ENCODE peak calls at places on chromosome X, in seven cellular contexts. V is pancreas, S is hepatocyte, F is GM23338, T is fibroblast of lung, K is A673, X is uterus. N is an unnamed sample.
A peak's percentile ranks its signal among the peaks of the same experiment; 100 is the strongest.

GRCh38 chrX:37010496-37010895 is 2.3 kb downstream of the FAM47C start:
- DNase-seq in V (no peak), S (no peak), F (no peak), T (no peak), K (no peak), X (no peak), N (no peak)

GRCh38 chrX:107576392-107576791 is 51.9 kb upstream of the PRPS1 start:
- DNase-seq in V (peak; percentile 50), S (no peak), F (no peak), T (no peak), K (no peak), X (no peak), N (no peak)

GRCh38 chrX:11464360-11464759 is 171.1 kb downstream of the AMELX start:
- DNase-seq in V (no peak), S (no peak), F (no peak), T (no peak), K (no peak), X (no peak), N (no peak)

GRCh38 chrX:125998432-125998831 is 167.7 kb downstream of the DCAF12L2 start:
- DNase-seq in V (no peak), S (peak; percentile 14), F (peak; percentile 42), T (no peak), K (peak; percentile 46), X (no peak), N (no peak)

GRCh38 chrX:102720237-102721168 is at the start of gene GPRASP3:
- DNase-seq in V (peak; percentile 79), S (peak; percentile 75), F (peak; percentile 74), T (peak; percentile 75), K (peak; percentile 68), X (peak; percentile 70), N (peak; percentile 50)

GRCh38 chrX:87110142-87110541 is 407.5 kb upstream of the KLHL4 start:
- DNase-seq in V (no peak), S (no peak), F (no peak), T (no peak), K (no peak), X (no peak), N (no peak)

GRCh38 chrX:33726281-33727160 is 405.6 kb downstream of the FAM47A start:
- DNase-seq in V (peak; percentile 9), S (peak; percentile 44), F (peak; percentile 2), T (no peak), K (no peak), X (peak; percentile 40), N (no peak)

GRCh38 chrX:28126886-28127285 is 145.6 kb upstream of the DCAF8L1 start:
- DNase-seq in V (no peak), S (no peak), F (peak; percentile 79), T (peak; percentile 43), K (no peak), X (no peak), N (no peak)

GRCh38 chrX:130051176-130051845 is 59.0 kb downstream of the ELF4 start:
- DNase-seq in V (no peak), S (no peak), F (no peak), T (no peak), K (no peak), X (no peak), N (no peak)

GRCh38 chrX:43560247-43560946 is 95.7 kb upstream of the MAOA start:
- DNase-seq in V (no peak), S (no peak), F (no peak), T (no peak), K (no peak), X (no peak), N (no peak)

GRCh38 chrX:3609800-3610199 is 103.6 kb downstream of the PRKX start:
- DNase-seq in V (no peak), S (no peak), F (no peak), T (peak; percentile 91), K (no peak), X (no peak), N (peak; percentile 23)

GRCh38 chrX:17674611-17675010 is 62.7 kb upstream of the SCML1 start:
- DNase-seq in V (no peak), S (no peak), F (no peak), T (peak; percentile 22), K (no peak), X (no peak), N (no peak)

GRCh38 chrX:6149231-6149870 is 79.3 kb downstream of the NLGN4X start:
- DNase-seq in V (no peak), S (no peak), F (no peak), T (peak; percentile 40), K (peak; percentile 47), X (no peak), N (no peak)

GRCh38 chrX:76555816-76556215 is 128.3 kb downstream of the MAGEE1 start:
- DNase-seq in V (no peak), S (peak; percentile 17), F (peak; percentile 70), T (peak; percentile 7), K (peak; percentile 58), X (no peak), N (peak; percentile 0)

GRCh38 chrX:124736553-124737240 is 390.3 kb downstream of the SH2D1A start:
- DNase-seq in V (no peak), S (no peak), F (peak; percentile 89), T (no peak), K (no peak), X (no peak), N (no peak)

GRCh38 chrX:15598031-15598430 is 2.7 kb downstream of the ACE2 start:
- DNase-seq in V (no peak), S (no peak), F (no peak), T (peak; percentile 10), K (no peak), X (no peak), N (peak; percentile 13)

GRCh38 chrX:127762663-127763062 is 289.5 kb downstream of the ACTRT1 start:
- DNase-seq in V (no peak), S (no peak), F (no peak), T (no peak), K (no peak), X (no peak), N (no peak)

GRCh38 chrX:3638280-3638873 is 75.1 kb downstream of the PRKX start:
- DNase-seq in V (peak; percentile 32), S (peak; percentile 73), F (peak; percentile 58), T (peak; percentile 26), K (peak; percentile 61), X (peak; percentile 19), N (no peak)

GRCh38 chrX:132614297-132614696 is 125.5 kb upstream of the MBNL3 start:
- DNase-seq in V (no peak), S (no peak), F (peak; percentile 39), T (no peak), K (peak; percentile 5), X (no peak), N (no peak)

GRCh38 chrX:48068096-48068887 is 3.1 kb downstream of the ZNF630 start:
- DNase-seq in V (no peak), S (no peak), F (no peak), T (no peak), K (peak; percentile 10), X (no peak), N (no peak)

GRCh38 chrX:12269484-12269883 is 131.2 kb downstream of the FRMPD4 start:
- DNase-seq in V (no peak), S (no peak), F (no peak), T (no peak), K (no peak), X (no peak), N (no peak)

DNA sequence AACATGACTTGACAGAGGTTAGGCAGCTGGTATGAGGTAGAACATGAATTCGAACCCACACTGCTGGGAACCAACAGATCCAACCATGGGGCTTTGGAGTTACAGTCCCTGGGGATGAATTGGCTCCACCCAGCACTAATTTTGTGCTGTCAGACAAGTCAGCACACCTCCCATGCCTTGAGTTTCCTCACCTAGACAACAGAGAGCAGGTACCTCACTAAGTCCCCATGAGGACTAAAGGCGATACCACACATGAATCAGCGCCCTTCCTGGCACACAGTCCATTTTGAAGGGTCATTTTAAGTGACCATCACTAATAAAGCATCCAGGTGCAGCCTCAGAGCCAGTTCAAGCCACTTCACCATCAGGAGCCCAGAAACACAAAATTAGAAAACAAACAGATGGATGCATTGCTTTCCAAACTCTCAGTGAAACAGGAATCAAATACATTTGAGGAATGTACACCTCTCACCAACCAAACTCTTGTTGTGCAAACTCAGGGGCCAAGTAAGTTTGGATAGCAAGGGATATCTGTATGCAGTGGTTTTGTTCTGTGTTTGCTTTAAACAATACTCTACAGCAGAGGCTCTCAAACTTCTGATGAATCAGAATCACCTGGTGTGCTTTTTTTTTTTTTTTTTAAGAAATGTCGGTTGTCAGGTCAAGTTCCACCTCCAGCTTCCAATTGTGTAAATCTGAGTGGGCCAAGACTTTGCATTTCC is 10.1 kb downstream of the IDS start:
- DNase-seq in V (no peak), S (no peak), F (no peak), T (peak; percentile 49), K (no peak), X (no peak), N (peak; percentile 24)
- H3K27ac ChIP-seq in V (no peak overlapping the region), S (peak overlapping the region; percentile 67), F (no peak overlapping the region), T (no peak overlapping the region), K (no peak overlapping the region), X (no peak overlapping the region), N (peak overlapping the region; percentile 57)

GRCh38 chrX:110406822-110407221 is 48.2 kb downstream of the RTL9 start:
- DNase-seq in V (no peak), S (no peak), F (no peak), T (no peak), K (no peak), X (no peak), N (no peak)
- H3K4me1 ChIP-seq in V (no peaks in the 10 kb centered on the region), S (no peaks in the 10 kb centered on the region), F (no peaks in the 10 kb centered on the region), T (peaks cover 10% of the 10 kb centered on the region), K (no peaks in the 10 kb centered on the region), X (no peaks in the 10 kb centered on the region), N (peaks cover 23% of the 10 kb centered on the region)

DNA sequence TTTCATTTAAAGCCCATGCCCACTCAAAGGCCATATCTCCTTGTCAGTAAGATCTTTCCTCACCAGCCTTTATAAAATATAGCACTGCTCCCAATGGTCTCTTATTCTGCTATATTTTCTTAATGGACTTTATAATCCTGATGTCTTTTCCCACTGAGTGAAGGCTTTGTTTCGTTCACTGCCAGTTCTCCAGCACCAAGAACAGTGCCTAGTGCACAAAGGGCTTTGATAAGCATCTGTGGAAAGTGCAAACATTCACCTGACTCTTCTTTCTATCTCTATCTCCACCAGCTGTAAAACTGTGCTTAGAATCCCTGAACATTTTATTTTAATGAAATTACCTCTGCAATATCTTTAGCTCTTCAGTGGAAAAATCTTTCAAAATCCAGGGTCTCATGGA is 573.9 kb upstream of the MAGEB2 start:
- DNase-seq in V (no peak), S (no peak), F (no peak), T (no peak), K (no peak), X (no peak), N (no peak)
- H3K27ac ChIP-seq in V (no peak overlapping the region), S (no peak overlapping the region), F (no peak overlapping the region), T (no peak overlapping the region), K (no peak overlapping the region), X (no peak overlapping the region), N (no peak overlapping the region)

GRCh38 chrX:19672211-19672814 is 157.0 kb upstream of the MAP3K15 start:
- DNase-seq in V (no peak), S (peak; percentile 8), F (no peak), T (peak; percentile 20), K (no peak), X (no peak), N (peak; percentile 70)

GRCh38 chrX:19674041-19674769 is 158.9 kb upstream of the MAP3K15 start:
- DNase-seq in V (no peak), S (no peak), F (no peak), T (no peak), K (no peak), X (no peak), N (no peak)

GRCh38 chrX:19670321-19670750 is 155.0 kb upstream of the MAP3K15 start:
- DNase-seq in V (no peak), S (peak; percentile 8), F (no peak), T (no peak), K (no peak), X (peak; percentile 19), N (no peak)

GRCh38 chrX:19670854-19671620 is 155.7 kb upstream of the MAP3K15 start:
- DNase-seq in V (no peak), S (peak; percentile 50), F (peak; percentile 29), T (peak; percentile 84), K (peak; percentile 39), X (peak; percentile 38), N (peak; percentile 63)

GRCh38 chrX:19673334-19674040 is 158.2 kb upstream of the MAP3K15 start:
- DNase-seq in V (peak; percentile 22), S (peak; percentile 60), F (no peak), T (peak; percentile 95), K (peak; percentile 84), X (peak; percentile 76), N (peak; percentile 82)
- H3K4me1 ChIP-seq in V (no peaks in the 10 kb centered on the region), S (peaks cover 19% of the 10 kb centered on the region), F (peaks cover 10% of the 10 kb centered on the region), T (no peaks in the 10 kb centered on the region), K (no peaks in the 10 kb centered on the region), X (no peaks in the 10 kb centered on the region), N (peaks cover 45% of the 10 kb centered on the region)